ENCODE peak calls at places on chromosomes 13 and 19, in four cellular contexts. G is breast epithelium, M is HL-60, U is GM13977. O is an unnamed sample.

GRCh38 chr13:32117696-32118095 is 86.1 kb downstream of the FRY start:
- DNase-seq in G (no peak), M (peak; percentile 95), U (no peak), O (no peak)

GRCh38 chr13:99281811-99282263 is 23.7 kb upstream of the GPR18 start:
- DNase-seq in G (no peak), M (peak; percentile 98), U (peak; percentile 17), O (no peak)

GRCh38 chr13:114143806-114144605 is 11.6 kb upstream of the RASA3 start:
- DNase-seq in G (peak; percentile 47), M (no peak), U (peak; percentile 71), O (peak; percentile 85)

GRCh38 chr13:26500618-26501320 is 56.7 kb upstream of the WASF3 start:
- DNase-seq in G (no peak), M (no peak), U (no peak), O (no peak)

GRCh38 chr13:57045816-57046691 is 94.7 kb upstream of the PRR20A start:
- DNase-seq in G (no peak), M (no peak), U (no peak), O (no peak)

GRCh38 chr19:55153652-55154264 is 3.8 kb downstream of the TNNI3 start:
- DNase-seq in G (no peak), M (no peak), U (no peak), O (no peak)

GRCh38 chr19:5001547-5002131 is 32.7 kb downstream of the KDM4B start:
- DNase-seq in G (no peak), M (peak; percentile 47), U (peak; percentile 73), O (no peak)

GRCh38 chr19:17052439-17052838 is 22.8 kb downstream of the HAUS8 start:
- DNase-seq in G (no peak), M (peak; percentile 29), U (no peak), O (no peak)

GRCh38 chr13:51772105-51772455 is 31.9 kb downstream of the DHRS12 start:
- DNase-seq in G (no peak), M (no peak), U (no peak), O (no peak)

GRCh38 chr13:79631260-79631659 is 150.3 kb downstream of the NDFIP2 start:
- DNase-seq in G (no peak), M (no peak), U (no peak), O (no peak)

GRCh38 chr13:36131215-36131930 is at the start of gene DCLK1:
- DNase-seq in G (no peak), M (peak; percentile 20), U (no peak), O (peak; percentile 90)

GRCh38 chr13:110185696-110186095 is 121.3 kb downstream of the COL4A1 start:
- DNase-seq in G (no peak), M (no peak), U (no peak), O (no peak)

GRCh38 chr19:55600336-55601028 is 394 bp downstream of the ZNF524 start:
- DNase-seq in G (no peak), M (no peak), U (peak; percentile 85), O (no peak)

GRCh38 chr13:93984876-93985275 is 494.6 kb downstream of the DCT start:
- DNase-seq in G (no peak), M (no peak), U (no peak), O (no peak)

GRCh38 chr13:57858376-57858775 is 226.8 kb downstream of the PCDH17 start:
- DNase-seq in G (no peak), M (peak; percentile 58), U (no peak), O (no peak)

GRCh38 chr13:52788011-52788410 is 48.4 kb upstream of the CNMD start:
- DNase-seq in G (no peak), M (no peak), U (no peak), O (no peak)

GRCh38 chr19:45595814-45596213 is 6.2 kb downstream of the GPR4 start:
- DNase-seq in G (no peak), M (no peak), U (no peak), O (no peak)

GRCh38 chr13:26325876-26326275 is 71.9 kb downstream of the CDK8 start:
- DNase-seq in G (no peak), M (no peak), U (peak; percentile 35), O (no peak)

GRCh38 chr13:33191425-33192221 is 93.9 kb downstream of the STARD13 start:
- DNase-seq in G (no peak), M (no peak), U (no peak), O (no peak)

GRCh38 chr13:31538067-31539042 is 201.0 kb upstream of the RXFP2 start:
- DNase-seq in G (no peak), M (peak; percentile 36), U (no peak), O (no peak)

GRCh38 chr19:14031719-14032480 is at the start of gene IL27RA:
- DNase-seq in G (no peak), M (peak; percentile 71), U (peak; percentile 83), O (peak; percentile 82)

GRCh38 chr19:8445488-8446001 is 770 bp downstream of the HNRNPM start:
- DNase-seq in G (peak; percentile 79), M (peak; percentile 41), U (peak; percentile 40), O (peak; percentile 91)

GRCh38 chr13:27403252-27403678 is 21.2 kb upstream of the GTF3A start:
- DNase-seq in G (no peak), M (no peak), U (no peak), O (no peak)

GRCh38 chr19:35068941-35069634 is 27.6 kb downstream of the HPN start:
- DNase-seq in G (no peak), M (no peak), U (no peak), O (no peak)

GRCh38 chr19:27750697-27751391 is 1462.1 kb downstream of the UQCRFS1 start:
- DNase-seq in G (no peak), M (no peak), U (no peak), O (no peak)

GRCh38 chr19:4575267-4575793 is 15.8 kb upstream of the SEMA6B start:
- DNase-seq in G (no peak), M (no peak), U (no peak), O (peak; percentile 85)

GRCh38 chr13:73809561-73809960 is 324.6 kb downstream of the KLF12 start:
- DNase-seq in G (no peak), M (no peak), U (no peak), O (no peak)

GRCh38 chr19:805600-806550 is 8.6 kb downstream of the PTBP1 start:
- DNase-seq in G (no peak), M (no peak), U (peak; percentile 32), O (no peak)

GRCh38 chr19:16599655-16600346 is 27.6 kb upstream of the SLC35E1 start:
- DNase-seq in G (no peak), M (no peak), U (no peak), O (no peak)

GRCh38 chr13:32752997-32753606 is 166.8 kb downstream of the PDS5B start:
- DNase-seq in G (no peak), M (no peak), U (no peak), O (no peak)

GRCh38 chr13:27965740-27966640 is 3.1 kb downstream of the CDX2 start:
- DNase-seq in G (no peak), M (no peak), U (peak; percentile 34), O (no peak)

GRCh38 chr19:54298357-54299125 is 14.4 kb downstream of the LILRA5 start:
- DNase-seq in G (peak; percentile 25), M (peak; percentile 35), U (no peak), O (no peak)

GRCh38 chr13:39821977-39822376 is 166.5 kb downstream of the COG6 start:
- DNase-seq in G (no peak), M (no peak), U (no peak), O (no peak)

GRCh38 chr13:73754727-73755292 is 379.4 kb downstream of the KLF12 start:
- DNase-seq in G (no peak), M (peak; percentile 25), U (peak; percentile 15), O (no peak)

GRCh38 chr13:54733639-54734038 is 1705.0 kb downstream of the OLFM4 start:
- DNase-seq in G (no peak), M (no peak), U (no peak), O (no peak)

GRCh38 chr19:42401365-42402303 is 11.5 kb upstream of the CNFN start:
- DNase-seq in G (peak; percentile 87), M (peak; percentile 71), U (peak; percentile 80), O (no peak)
- TF ChIP-seq CTCF in G (peak; percentile 76), M (peak; percentile 65), U (peak; percentile 79), O (peak; percentile 99)

DNA sequence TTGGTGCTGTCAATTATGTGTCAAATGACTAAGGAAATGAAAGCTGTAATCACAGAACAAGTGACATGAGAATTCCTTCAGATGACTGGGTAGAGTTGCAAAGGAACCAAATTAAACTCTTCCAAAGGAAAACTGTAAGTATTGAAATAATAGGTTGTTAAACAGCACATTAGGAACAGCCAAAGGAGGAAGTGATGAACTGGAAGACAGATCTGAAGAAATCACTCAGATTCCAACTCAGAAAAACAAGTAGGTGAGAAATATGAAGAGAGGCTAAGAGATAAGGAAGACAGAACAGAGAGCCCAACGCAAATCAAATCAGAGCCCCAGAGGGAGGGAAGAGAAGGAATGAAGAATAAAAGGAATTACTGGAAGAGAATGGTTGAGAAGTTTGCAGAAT is 15.4 kb downstream of the TMEM161A start:
- DNase-seq in G (no peak), M (no peak), U (no peak), O (no peak)
- TF ChIP-seq CTCF in G (no peak), M (no peak), U (no peak), O (no peak)

DNA sequence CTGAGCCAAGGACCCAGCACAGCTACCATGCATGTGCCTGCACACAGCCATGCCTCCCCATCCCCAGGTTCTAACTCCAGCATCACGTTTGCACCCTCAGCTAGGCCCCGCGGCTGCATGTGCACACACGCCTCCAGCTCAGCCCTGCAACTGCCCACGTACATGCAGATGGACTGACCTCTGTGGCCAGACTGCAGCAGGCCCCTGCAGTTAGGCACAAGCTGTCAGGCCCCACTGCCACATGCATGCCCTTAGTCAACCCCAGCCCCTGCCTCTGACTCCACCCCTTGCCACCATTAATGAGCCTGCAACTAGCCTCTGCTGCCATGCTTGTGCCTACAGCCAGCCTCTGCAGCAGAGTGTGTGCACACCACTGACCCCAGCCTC is 23.1 kb downstream of the SLC6A16 start:
- DNase-seq in G (no peak), M (no peak), U (no peak), O (no peak)
- TF ChIP-seq CTCF in G (no peak), M (no peak), U (no peak), O (no peak)

GRCh38 chr19:40225440-40226305 is 816 bp downstream of the CCNP start:
- DNase-seq in G (no peak), M (no peak), U (no peak), O (no peak)
- TF ChIP-seq CTCF in G (no peak), M (no peak), U (peak; percentile 13), O (no peak)

GRCh38 chr13:103078145-103078544 is 11.9 kb upstream of the SLC10A2 start:
- DNase-seq in G (no peak), M (no peak), U (no peak), O (no peak)
- TF ChIP-seq CTCF in G (no peak), M (no peak), U (no peak), O (no peak)